ENCODE peak calls at places on chromosomes 1 and 21, in eight cellular contexts. One of them, this sample, is unnamed.

GRCh38 chr1:93620841-93621210 is 60.8 kb downstream of the BCAR3 start:
- DNase-seq in cardiac muscle cell: no peak
- DNase-seq in aorta: no peak
- DNase-seq in psoas muscle: no peak
- DNase-seq in CD4-positive, alpha-beta memory T cell: no peak
- DNase-seq in effector memory CD4-positive, alpha-beta T cell: no peak
- DNase-seq in H7: peak; percentile 64
- DNase-seq in mammary epithelial cell: peak; percentile 46
- DNase-seq in this sample: no peak

GRCh38 chr1:172399369-172400072 is 21.0 kb upstream of the C1orf105 start:
- DNase-seq in aorta: peak; percentile 70
- DNase-seq in mammary epithelial cell: peak; percentile 84
- DNase-seq in CD4-positive, alpha-beta memory T cell: peak; percentile 55
- DNase-seq in psoas muscle: peak; percentile 68
- DNase-seq in H7: no peak
- DNase-seq in cardiac muscle cell: peak; percentile 13
- DNase-seq in effector memory CD4-positive, alpha-beta T cell: no peak
- DNase-seq in this sample: peak; percentile 48

GRCh38 chr1:8510041-8510823 is 192.3 kb downstream of the SLC45A1 start:
- DNase-seq in effector memory CD4-positive, alpha-beta T cell: no peak
- DNase-seq in CD4-positive, alpha-beta memory T cell: peak; percentile 44
- DNase-seq in mammary epithelial cell: peak; percentile 48
- DNase-seq in psoas muscle: no peak
- DNase-seq in aorta: no peak
- DNase-seq in cardiac muscle cell: no peak
- DNase-seq in H7: no peak
- DNase-seq in this sample: no peak

GRCh38 chr21:16205527-16205926 is 475.7 kb downstream of the USP25 start:
- DNase-seq in psoas muscle: no peak
- DNase-seq in aorta: no peak
- DNase-seq in cardiac muscle cell: no peak
- DNase-seq in CD4-positive, alpha-beta memory T cell: no peak
- DNase-seq in mammary epithelial cell: no peak
- DNase-seq in H7: no peak
- DNase-seq in effector memory CD4-positive, alpha-beta T cell: no peak
- DNase-seq in this sample: no peak

GRCh38 chr1:32501865-32502264 is 37.0 kb downstream of the ZBTB8B start:
- DNase-seq in cardiac muscle cell: no peak
- DNase-seq in effector memory CD4-positive, alpha-beta T cell: no peak
- DNase-seq in H7: no peak
- DNase-seq in aorta: no peak
- DNase-seq in psoas muscle: peak; percentile 72
- DNase-seq in CD4-positive, alpha-beta memory T cell: no peak
- DNase-seq in mammary epithelial cell: no peak
- DNase-seq in this sample: peak; percentile 40

GRCh38 chr21:37562920-37563640 is 196.5 kb downstream of the DYRK1A start:
- DNase-seq in psoas muscle: peak; percentile 73
- DNase-seq in aorta: peak; percentile 64
- DNase-seq in cardiac muscle cell: no peak
- DNase-seq in mammary epithelial cell: no peak
- DNase-seq in CD4-positive, alpha-beta memory T cell: peak; percentile 4
- DNase-seq in H7: no peak
- DNase-seq in effector memory CD4-positive, alpha-beta T cell: peak; percentile 12
- DNase-seq in this sample: peak; percentile 49

GRCh38 chr1:53047737-53048344 is 14.2 kb upstream of the PODN start:
- DNase-seq in aorta: no peak
- DNase-seq in psoas muscle: no peak
- DNase-seq in H7: no peak
- DNase-seq in cardiac muscle cell: peak; percentile 41
- DNase-seq in CD4-positive, alpha-beta memory T cell: no peak
- DNase-seq in mammary epithelial cell: peak; percentile 33
- DNase-seq in effector memory CD4-positive, alpha-beta T cell: no peak
- DNase-seq in this sample: no peak

GRCh38 chr1:87888456-87888855 is 559.8 kb downstream of the LMO4 start:
- DNase-seq in CD4-positive, alpha-beta memory T cell: no peak
- DNase-seq in effector memory CD4-positive, alpha-beta T cell: no peak
- DNase-seq in cardiac muscle cell: no peak
- DNase-seq in psoas muscle: no peak
- DNase-seq in H7: no peak
- DNase-seq in mammary epithelial cell: peak; percentile 2
- DNase-seq in aorta: no peak
- DNase-seq in this sample: no peak

GRCh38 chr21:40471103-40471502 is 375.9 kb downstream of the DSCAM start:
- DNase-seq in psoas muscle: no peak
- DNase-seq in CD4-positive, alpha-beta memory T cell: no peak
- DNase-seq in cardiac muscle cell: no peak
- DNase-seq in effector memory CD4-positive, alpha-beta T cell: no peak
- DNase-seq in H7: no peak
- DNase-seq in aorta: no peak
- DNase-seq in mammary epithelial cell: no peak
- DNase-seq in this sample: no peak

GRCh38 chr1:205188132-205188531 is 23.4 kb downstream of the DSTYK start:
- DNase-seq in cardiac muscle cell: no peak
- DNase-seq in CD4-positive, alpha-beta memory T cell: no peak
- DNase-seq in effector memory CD4-positive, alpha-beta T cell: no peak
- DNase-seq in H7: no peak
- DNase-seq in psoas muscle: no peak
- DNase-seq in aorta: no peak
- DNase-seq in mammary epithelial cell: no peak
- DNase-seq in this sample: no peak

GRCh38 chr1:154812911-154813816 is 56.9 kb downstream of the KCNN3 start:
- DNase-seq in aorta: no peak
- DNase-seq in mammary epithelial cell: peak; percentile 81
- DNase-seq in psoas muscle: no peak
- DNase-seq in effector memory CD4-positive, alpha-beta T cell: no peak
- DNase-seq in cardiac muscle cell: peak; percentile 30
- DNase-seq in H7: peak; percentile 80
- DNase-seq in CD4-positive, alpha-beta memory T cell: no peak
- DNase-seq in this sample: peak; percentile 59

GRCh38 chr1:219176168-219176567 is 2.5 kb downstream of the LYPLAL1 start:
- DNase-seq in H7: no peak
- DNase-seq in aorta: no peak
- DNase-seq in effector memory CD4-positive, alpha-beta T cell: no peak
- DNase-seq in psoas muscle: no peak
- DNase-seq in mammary epithelial cell: no peak
- DNase-seq in CD4-positive, alpha-beta memory T cell: no peak
- DNase-seq in cardiac muscle cell: no peak
- DNase-seq in this sample: no peak

GRCh38 chr1:85464497-85465098 is 361 bp downstream of the DDAH1 start:
- DNase-seq in aorta: peak; percentile 80
- DNase-seq in mammary epithelial cell: peak; percentile 52
- DNase-seq in CD4-positive, alpha-beta memory T cell: no peak
- DNase-seq in psoas muscle: peak; percentile 78
- DNase-seq in effector memory CD4-positive, alpha-beta T cell: no peak
- DNase-seq in cardiac muscle cell: no peak
- DNase-seq in H7: peak; percentile 86
- DNase-seq in this sample: peak; percentile 57

GRCh38 chr1:110606784-110607662 is 865 bp upstream of the KCNA2 start:
- DNase-seq in H7: peak; percentile 82
- DNase-seq in CD4-positive, alpha-beta memory T cell: peak; percentile 18
- DNase-seq in psoas muscle: no peak
- DNase-seq in cardiac muscle cell: peak; percentile 30
- DNase-seq in mammary epithelial cell: no peak
- DNase-seq in effector memory CD4-positive, alpha-beta T cell: no peak
- DNase-seq in aorta: no peak
- DNase-seq in this sample: no peak

GRCh38 chr1:241074507-241074906 is 282.5 kb downstream of the RGS7 start:
- DNase-seq in psoas muscle: no peak
- DNase-seq in effector memory CD4-positive, alpha-beta T cell: no peak
- DNase-seq in H7: no peak
- DNase-seq in aorta: no peak
- DNase-seq in cardiac muscle cell: no peak
- DNase-seq in mammary epithelial cell: peak; percentile 1
- DNase-seq in CD4-positive, alpha-beta memory T cell: no peak
- DNase-seq in this sample: no peak

GRCh38 chr1:28313710-28314510 is 14.9 kb upstream of the MED18 start:
- DNase-seq in mammary epithelial cell: peak; percentile 77
- DNase-seq in CD4-positive, alpha-beta memory T cell: no peak
- DNase-seq in H7: no peak
- DNase-seq in aorta: peak; percentile 72
- DNase-seq in cardiac muscle cell: no peak
- DNase-seq in effector memory CD4-positive, alpha-beta T cell: no peak
- DNase-seq in psoas muscle: peak; percentile 70
- DNase-seq in this sample: no peak

GRCh38 chr1:12245733-12246132 is 15.9 kb downstream of the VPS13D start:
- DNase-seq in aorta: no peak
- DNase-seq in cardiac muscle cell: no peak
- DNase-seq in CD4-positive, alpha-beta memory T cell: no peak
- DNase-seq in mammary epithelial cell: no peak
- DNase-seq in H7: no peak
- DNase-seq in effector memory CD4-positive, alpha-beta T cell: no peak
- DNase-seq in psoas muscle: no peak
- DNase-seq in this sample: no peak

GRCh38 chr1:192860478-192861185 is 51.8 kb downstream of the RGS2 start:
- DNase-seq in aorta: no peak
- DNase-seq in effector memory CD4-positive, alpha-beta T cell: no peak
- DNase-seq in mammary epithelial cell: no peak
- DNase-seq in psoas muscle: no peak
- DNase-seq in cardiac muscle cell: no peak
- DNase-seq in H7: peak; percentile 11
- DNase-seq in CD4-positive, alpha-beta memory T cell: no peak
- DNase-seq in this sample: no peak

GRCh38 chr1:5513891-5514515 is 478.2 kb downstream of the NPHP4 start:
- DNase-seq in H7: no peak
- DNase-seq in cardiac muscle cell: no peak
- DNase-seq in mammary epithelial cell: no peak
- DNase-seq in effector memory CD4-positive, alpha-beta T cell: no peak
- DNase-seq in psoas muscle: no peak
- DNase-seq in aorta: no peak
- DNase-seq in CD4-positive, alpha-beta memory T cell: no peak
- DNase-seq in this sample: no peak
- H3K4me3 ChIP-seq in H7: no peak overlapping the region
- H3K4me3 ChIP-seq in cardiac muscle cell: no peak overlapping the region
- H3K4me3 ChIP-seq in mammary epithelial cell: no peak overlapping the region
- H3K4me3 ChIP-seq in effector memory CD4-positive, alpha-beta T cell: no peak overlapping the region
- H3K4me3 ChIP-seq in psoas muscle: no peak overlapping the region
- H3K4me3 ChIP-seq in aorta: no peak overlapping the region
- H3K4me3 ChIP-seq in CD4-positive, alpha-beta memory T cell: no peak overlapping the region
- H3K4me3 ChIP-seq in this sample: no peak overlapping the region

DNA sequence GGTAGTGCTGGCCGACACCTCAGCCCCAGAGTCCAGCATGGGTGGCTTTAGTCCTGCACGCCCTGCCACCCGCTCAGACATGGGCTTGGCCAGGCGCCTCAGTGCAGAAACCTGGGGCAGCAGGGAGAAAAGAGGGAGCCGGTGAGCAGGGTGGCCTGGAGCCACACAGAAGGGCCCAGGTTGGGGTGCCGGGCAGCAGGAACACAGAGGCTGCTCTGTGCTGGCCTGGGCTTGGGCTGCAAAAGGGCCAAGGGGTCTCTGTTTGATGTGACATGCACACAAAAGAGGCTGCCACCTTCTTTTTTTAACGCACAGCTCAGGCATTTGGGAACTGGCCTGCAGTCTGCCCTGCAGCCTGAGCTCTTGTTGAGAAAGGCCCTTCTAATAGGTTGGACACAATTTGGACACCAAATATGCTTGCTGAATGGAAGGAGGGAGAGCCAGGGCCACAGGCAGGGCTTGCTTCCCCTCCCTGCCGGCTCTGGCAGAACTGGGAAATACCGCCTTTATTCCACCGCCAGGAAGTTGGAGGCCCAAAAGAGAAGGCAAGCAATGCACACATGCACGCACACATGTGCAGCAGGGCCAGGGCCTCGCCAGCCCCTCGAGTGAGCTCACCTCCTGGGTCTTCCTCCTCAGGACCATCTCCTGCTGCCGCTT is 32.3 kb downstream of the KIF21B start:
- DNase-seq in mammary epithelial cell: no peak
- DNase-seq in psoas muscle: no peak
- DNase-seq in CD4-positive, alpha-beta memory T cell: no peak
- DNase-seq in cardiac muscle cell: no peak
- DNase-seq in effector memory CD4-positive, alpha-beta T cell: no peak
- DNase-seq in aorta: no peak
- DNase-seq in H7: no peak
- DNase-seq in this sample: no peak
- H3K36me3 ChIP-seq in mammary epithelial cell: no peaks in the 10 kb centered on the region
- H3K36me3 ChIP-seq in psoas muscle: no peaks in the 10 kb centered on the region
- H3K36me3 ChIP-seq in CD4-positive, alpha-beta memory T cell: peaks cover 91% of the 10 kb centered on the region
- H3K36me3 ChIP-seq in cardiac muscle cell: no peaks in the 10 kb centered on the region
- H3K36me3 ChIP-seq in effector memory CD4-positive, alpha-beta T cell: peaks cover 96% of the 10 kb centered on the region
- H3K36me3 ChIP-seq in aorta: no peaks in the 10 kb centered on the region
- H3K36me3 ChIP-seq in H7: peaks cover 7% of the 10 kb centered on the region
- H3K36me3 ChIP-seq in this sample: no peaks in the 10 kb centered on the region

DNA sequence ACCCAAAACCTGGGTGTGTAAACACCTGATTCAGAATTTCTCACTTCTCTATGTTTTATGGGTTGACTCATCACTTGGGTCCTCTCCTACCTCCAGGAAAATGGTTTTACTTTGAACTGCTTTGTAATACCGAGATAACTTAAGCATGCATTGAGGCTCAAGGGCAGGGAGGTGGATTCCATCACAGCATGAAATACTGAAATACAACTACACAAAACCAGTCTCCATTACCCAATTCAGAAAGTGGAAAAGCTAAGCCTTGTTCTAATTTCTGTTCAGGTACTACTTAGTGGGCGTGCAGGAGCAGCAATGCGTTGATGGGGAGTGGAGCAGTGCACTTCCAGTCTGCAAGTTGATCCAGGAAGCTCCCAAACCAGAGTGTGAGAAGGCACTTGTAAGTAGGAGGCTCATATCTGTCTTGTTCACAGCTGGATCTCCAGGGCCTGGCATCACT is 6.1 kb upstream of the C4BPA start:
- DNase-seq in psoas muscle: no peak
- DNase-seq in H7: no peak
- DNase-seq in aorta: no peak
- DNase-seq in effector memory CD4-positive, alpha-beta T cell: no peak
- DNase-seq in cardiac muscle cell: no peak
- DNase-seq in CD4-positive, alpha-beta memory T cell: no peak
- DNase-seq in mammary epithelial cell: peak; percentile 17
- DNase-seq in this sample: no peak
- H3K4me3 ChIP-seq in psoas muscle: no peak overlapping the region
- H3K4me3 ChIP-seq in H7: no peak overlapping the region
- H3K4me3 ChIP-seq in aorta: no peak overlapping the region
- H3K4me3 ChIP-seq in effector memory CD4-positive, alpha-beta T cell: no peak overlapping the region
- H3K4me3 ChIP-seq in cardiac muscle cell: no peak overlapping the region
- H3K4me3 ChIP-seq in CD4-positive, alpha-beta memory T cell: no peak overlapping the region
- H3K4me3 ChIP-seq in mammary epithelial cell: no peak overlapping the region
- H3K4me3 ChIP-seq in this sample: no peak overlapping the region

GRCh38 chr1:229461032-229461668 is 27.3 kb upstream of the ACTA1 start:
- DNase-seq in mammary epithelial cell: no peak
- DNase-seq in aorta: no peak
- DNase-seq in effector memory CD4-positive, alpha-beta T cell: no peak
- DNase-seq in cardiac muscle cell: no peak
- DNase-seq in H7: no peak
- DNase-seq in CD4-positive, alpha-beta memory T cell: no peak
- DNase-seq in psoas muscle: peak; percentile 56
- DNase-seq in this sample: no peak
- H3K36me3 ChIP-seq in mammary epithelial cell: peaks cover 40% of the 10 kb centered on the region
- H3K36me3 ChIP-seq in aorta: peaks cover 6% of the 10 kb centered on the region
- H3K36me3 ChIP-seq in effector memory CD4-positive, alpha-beta T cell: peaks cover 75% of the 10 kb centered on the region
- H3K36me3 ChIP-seq in cardiac muscle cell: peaks cover 81% of the 10 kb centered on the region
- H3K36me3 ChIP-seq in H7: peaks cover 19% of the 10 kb centered on the region
- H3K36me3 ChIP-seq in CD4-positive, alpha-beta memory T cell: peaks cover 44% of the 10 kb centered on the region
- H3K36me3 ChIP-seq in psoas muscle: peaks cover 97% of the 10 kb centered on the region
- H3K36me3 ChIP-seq in this sample: no peaks in the 10 kb centered on the region